ENCODE peak calls at places on chromosomes 16 and 17, in six cellular contexts. B is mammary epithelial cell, Z is PC-3, S is A549, H is GM23338, C is GM23248. N is an unnamed sample.

GRCh38 chr17:64354824-64355535 is 35.7 kb downstream of the PECAM1 start:
- DNase-seq in B (no peak), Z (no peak), S (no peak), H (no peak), C (peak), N (no peak)

GRCh38 chr17:27550974-27551505 is 79.9 kb upstream of the LGALS9 start:
- DNase-seq in B (no peak), Z (no peak), S (no peak), H (no peak), C (no peak), N (no peak)

GRCh38 chr17:31373150-31374082 is 18.1 kb upstream of the RAB11FIP4 start:
- DNase-seq in B (peak), Z (peak), S (peak), H (peak), C (peak), N (peak)

GRCh38 chr17:40598021-40598927 is 33.0 kb upstream of the CCR7 start:
- DNase-seq in B (no peak), Z (no peak), S (no peak), H (no peak), C (no peak), N (no peak)

GRCh38 chr17:15341385-15341849 is at the start of gene TEKT3:
- DNase-seq in B (peak), Z (no peak), S (peak), H (peak), C (peak), N (no peak)

GRCh38 chr17:72185571-72185970 is 64.8 kb downstream of the SOX9 start:
- DNase-seq in B (no peak), Z (no peak), S (no peak), H (no peak), C (peak), N (no peak)

GRCh38 chr17:78623541-78623940 is 46.3 kb upstream of the DNAH17 start:
- DNase-seq in B (no peak), Z (no peak), S (no peak), H (no peak), C (no peak), N (no peak)

GRCh38 chr17:50871369-50871768 is 5.2 kb upstream of the TOB1 start:
- DNase-seq in B (no peak), Z (no peak), S (no peak), H (no peak), C (no peak), N (no peak)

GRCh38 chr17:60087882-60088669 is 9.4 kb upstream of the HEATR6 start:
- DNase-seq in B (no peak), Z (peak), S (peak), H (peak), C (peak), N (no peak)

GRCh38 chr16:67910162-67910561 is 17.1 kb downstream of the PSKH1 start:
- DNase-seq in B (peak), Z (no peak), S (no peak), H (no peak), C (peak), N (no peak)

GRCh38 chr17:55722742-55723487 is at the start of gene TMEM100:
- DNase-seq in B (no peak), Z (no peak), S (no peak), H (peak), C (peak), N (no peak)

GRCh38 chr17:82709024-82709675 is 7.4 kb upstream of the FN3KRP start:
- DNase-seq in B (no peak), Z (no peak), S (no peak), H (no peak), C (no peak), N (peak)

DNA sequence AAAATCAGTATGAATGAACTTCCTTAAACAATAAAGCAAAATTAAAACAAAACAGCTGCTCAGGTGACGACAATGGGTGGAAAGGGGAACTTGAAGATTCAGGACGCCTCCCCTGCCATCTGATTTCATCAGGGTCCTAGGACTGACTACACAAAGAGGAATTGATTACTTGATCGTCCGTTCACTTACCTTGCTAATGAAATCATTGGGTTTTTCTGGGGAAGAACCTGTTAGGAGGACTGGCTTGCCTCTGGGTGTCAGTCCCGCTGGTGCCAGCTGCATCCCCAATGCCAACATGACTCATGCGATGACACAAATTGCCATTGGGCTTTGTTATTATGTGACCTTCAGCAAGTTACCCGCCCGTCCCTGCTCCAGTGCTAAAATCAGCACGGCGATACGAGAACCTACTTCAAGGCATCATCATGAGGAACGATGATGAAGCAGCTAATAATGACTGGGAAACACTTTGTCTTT is 139.5 kb downstream of the ZFHX3 start:
- DNase-seq in B (no peak), Z (peak), S (no peak), H (no peak), C (no peak), N (peak)
- H3K4me2 ChIP-seq in B (no peak), Z (peak), S (no peak), H (no peak), C (no peak), N (no peak)

GRCh38 chr16:12124742-12125141 is 148.2 kb downstream of the SNX29 start:
- DNase-seq in B (no peak), Z (no peak), S (no peak), H (no peak), C (no peak), N (peak)

GRCh38 chr16:12126091-12126806 is 149.7 kb downstream of the SNX29 start:
- DNase-seq in B (peak), Z (no peak), S (no peak), H (no peak), C (no peak), N (no peak)

GRCh38 chr16:12122202-12122601 is 145.7 kb downstream of the SNX29 start:
- DNase-seq in B (no peak), Z (no peak), S (no peak), H (no peak), C (no peak), N (no peak)

GRCh38 chr16:12120982-12121652 is 144.6 kb downstream of the SNX29 start:
- DNase-seq in B (no peak), Z (no peak), S (no peak), H (no peak), C (no peak), N (no peak)

GRCh38 chr16:12123462-12123861 is 146.9 kb downstream of the SNX29 start:
- DNase-seq in B (no peak), Z (no peak), S (no peak), H (no peak), C (no peak), N (no peak)
- H3K4me2 ChIP-seq in B (no peak), Z (no peak), S (no peak), H (no peak), C (no peak), N (no peak)

DNA sequence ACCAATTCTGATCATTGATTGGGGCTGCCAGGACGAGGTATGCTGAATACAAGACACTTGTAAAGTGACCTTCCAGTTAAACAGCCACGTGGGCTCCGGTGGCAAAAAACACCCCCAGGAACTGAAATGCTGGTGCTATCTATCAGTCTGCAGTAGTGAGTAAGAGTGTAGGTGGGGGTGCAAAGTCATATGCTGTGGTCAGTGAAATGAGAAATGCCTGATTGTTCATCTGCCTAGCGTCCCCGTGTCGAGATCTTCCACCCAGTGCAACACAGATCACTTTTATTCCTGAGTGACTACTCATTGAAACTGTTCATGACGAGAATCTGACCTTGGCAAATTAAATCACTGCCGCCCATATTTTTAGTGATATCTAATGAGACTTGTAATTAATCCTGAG is 806.5 kb upstream of the GOT2 start:
- DNase-seq in B (no peak), Z (peak), S (no peak), H (no peak), C (peak), N (no peak)
- H3K4me2 ChIP-seq in B (no peak), Z (no peak), S (no peak), H (no peak), C (no peak), N (no peak)

GRCh38 chr16:53761967-53762726 is 58.2 kb downstream of the FTO start:
- DNase-seq in B (no peak), Z (no peak), S (peak), H (no peak), C (peak), N (no peak)
- H3K4me2 ChIP-seq in B (no peak), Z (no peak), S (peak), H (no peak), C (peak), N (peak)

DNA sequence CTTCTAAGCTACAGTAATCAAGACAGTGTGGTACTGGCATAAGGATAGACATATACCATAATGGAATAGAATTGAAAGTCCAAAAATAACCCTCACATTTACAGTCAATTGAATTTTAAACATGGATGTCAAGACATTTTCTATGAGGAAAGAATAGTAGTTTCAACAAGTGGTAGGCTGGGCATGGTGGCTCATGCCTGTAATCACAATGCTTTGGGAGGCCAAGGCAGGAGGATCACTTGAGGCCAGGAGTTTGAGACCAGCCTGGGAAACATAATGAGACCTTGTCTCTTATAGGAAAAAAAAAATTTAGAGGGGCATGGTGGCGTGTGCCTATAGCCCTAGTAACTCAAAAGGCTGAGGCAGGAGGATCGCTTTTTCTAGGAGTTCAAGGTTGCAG is 122.8 kb upstream of the TBX2 start:
- DNase-seq in B (no peak), Z (no peak), S (no peak), H (no peak), C (no peak), N (no peak)
- H3K4me2 ChIP-seq in B (no peak), Z (no peak), S (no peak), H (no peak), C (no peak), N (no peak)

GRCh38 chr16:11163761-11164261 is 92.2 kb downstream of the SOCS1 start:
- DNase-seq in B (no peak), Z (no peak), S (no peak), H (no peak), C (no peak), N (no peak)

GRCh38 chr16:11162571-11163268 is 93.3 kb downstream of the SOCS1 start:
- DNase-seq in B (no peak), Z (no peak), S (no peak), H (no peak), C (no peak), N (no peak)

GRCh38 chr16:11161439-11161838 is 94.6 kb downstream of the SOCS1 start:
- DNase-seq in B (no peak), Z (no peak), S (no peak), H (no peak), C (no peak), N (no peak)

GRCh38 chr16:11160676-11161115 is 95.3 kb downstream of the SOCS1 start:
- DNase-seq in B (no peak), Z (no peak), S (no peak), H (no peak), C (peak), N (no peak)

GRCh38 chr16:11161974-11162373 is 94.0 kb downstream of the SOCS1 start:
- DNase-seq in B (no peak), Z (no peak), S (no peak), H (no peak), C (peak), N (no peak)
- H3K4me2 ChIP-seq in B (no peak), Z (no peak), S (no peak), H (no peak), C (no peak), N (no peak)

N was measured in Karpas-422.